ENCODE peak calls at places on chromosomes 6 and 20, in six cellular contexts. V is DMS79 treated with DMSO at 0.1 percent for 48 hours; S is mammary epithelial cell; F is NCI-H2081; R is GM12892; W is CD8-positive, alpha-beta T cell. U is an unnamed sample.

GRCh38 chr20:63739129-63740069 is at the start of gene SLC2A4RG:
- DNase-seq in F (peak; percentile 66), W (peak; percentile 66), R (peak; percentile 95), S (peak; percentile 63), V (peak; percentile 38), U (peak; percentile 72)

GRCh38 chr6:19991176-19991575 is 154.0 kb downstream of the ID4 start:
- DNase-seq in R (no peak), W (no peak), F (no peak), S (no peak), V (no peak), U (no peak)

GRCh38 chr6:132414332-132414731 is 13.1 kb upstream of the MOXD1 start:
- DNase-seq in R (no peak), S (no peak), W (no peak), V (no peak), F (no peak), U (no peak)

GRCh38 chr6:101630956-101631355 is 237.4 kb downstream of the GRIK2 start:
- DNase-seq in S (no peak), V (no peak), F (no peak), R (no peak), W (no peak), U (no peak)

GRCh38 chr6:14722001-14722567 is 523.8 kb upstream of the JARID2 start:
- DNase-seq in S (no peak), F (no peak), R (no peak), V (no peak), W (no peak), U (no peak)

GRCh38 chr6:157774153-157775135 is 48.6 kb upstream of the SNX9 start:
- DNase-seq in S (no peak), W (no peak), V (no peak), R (no peak), F (no peak), U (no peak)

GRCh38 chr6:41080623-41081022 is 7.8 kb downstream of the NFYA start:
- DNase-seq in W (peak; percentile 15), S (no peak), F (no peak), V (no peak), R (no peak), U (peak; percentile 29)

GRCh38 chr6:44052419-44053011 is 74.7 kb downstream of the MRPL14 start:
- DNase-seq in R (no peak), W (no peak), V (no peak), S (peak; percentile 30), F (no peak), U (no peak)

GRCh38 chr6:140977425-140977824 is 1155.3 kb upstream of the GJE1 start:
- DNase-seq in S (no peak), R (no peak), F (no peak), V (no peak), W (no peak), U (no peak)

U was measured in CD4-positive, alpha-beta memory T cell.